ENCODE peak calls at places on chromosomes 6 and 20, in four cellular contexts. L is breast epithelium, O is AG04450, K is coronary artery. W is an unnamed sample.

GRCh38 chr6:17311595-17312311 is 30.6 kb downstream of the RBM24 start:
- DNase-seq in L (no peak), O (no peak), K (no peak), W (no peak)

GRCh38 chr6:149823013-149823412 is 41.1 kb downstream of the LRP11 start:
- DNase-seq in L (no peak), O (no peak), K (no peak), W (no peak)

GRCh38 chr20:50014570-50015562 is 32.1 kb downstream of the SNAI1 start:
- DNase-seq in L (no peak), O (no peak), K (no peak), W (no peak)

GRCh38 chr6:109523478-109523877 is 40.5 kb upstream of the ZBTB24 start:
- DNase-seq in L (no peak), O (no peak), K (no peak), W (no peak)

GRCh38 chr6:133977983-133978895 is 25.2 kb downstream of the TBPL1 start:
- DNase-seq in L (no peak), O (peak; percentile 34), K (no peak), W (peak; percentile 70)

GRCh38 chr20:57785720-57786119 is 75.9 kb upstream of the PMEPA1 start:
- DNase-seq in L (no peak), O (no peak), K (no peak), W (no peak)

GRCh38 chr6:131451330-131452195 is 121.5 kb upstream of the ARG1 start:
- DNase-seq in L (no peak), O (no peak), K (no peak), W (no peak)

GRCh38 chr20:51491393-51491792 is 51.1 kb downstream of the NFATC2 start:
- DNase-seq in L (no peak), O (no peak), K (peak; percentile 60), W (no peak)

GRCh38 chr6:157669747-157670216 is 153.3 kb upstream of the SNX9 start:
- DNase-seq in L (peak; percentile 71), O (peak; percentile 37), K (peak; percentile 89), W (no peak)

GRCh38 chr6:149037026-149037734 is 280.3 kb upstream of the TAB2 start:
- DNase-seq in L (no peak), O (peak; percentile 81), K (no peak), W (peak; percentile 70)

GRCh38 chr20:53808733-53809132 is 215.1 kb upstream of the ZNF217 start:
- DNase-seq in L (no peak), O (no peak), K (no peak), W (no peak)

GRCh38 chr20:2006452-2007381 is 12.9 kb upstream of the PDYN start:
- DNase-seq in L (no peak), O (peak; percentile 1), K (peak; percentile 26), W (peak; percentile 5)

GRCh38 chr20:24443436-24443835 is 26.0 kb upstream of the SYNDIG1 start:
- DNase-seq in L (no peak), O (no peak), K (no peak), W (no peak)

GRCh38 chr20:62727584-62728027 is 19.0 kb downstream of the NTSR1 start:
- DNase-seq in L (no peak), O (no peak), K (no peak), W (no peak)

GRCh38 chr6:53831081-53831839 is 36.5 kb downstream of the LRRC1 start:
- DNase-seq in L (no peak), O (no peak), K (no peak), W (no peak)

GRCh38 chr6:121597654-121598053 is 162.2 kb downstream of the GJA1 start:
- DNase-seq in L (no peak), O (no peak), K (no peak), W (no peak)

GRCh38 chr20:45343445-45343866 is 4.8 kb downstream of the SDC4 start:
- DNase-seq in L (no peak), O (no peak), K (no peak), W (no peak)

GRCh38 chr6:134003542-134003951 is 48.9 kb downstream of the SLC2A12 start:
- DNase-seq in L (no peak), O (no peak), K (no peak), W (no peak)

GRCh38 chr6:159126590-159126989 is 42.6 kb upstream of the FNDC1 start:
- DNase-seq in L (no peak), O (no peak), K (no peak), W (no peak)

GRCh38 chr6:56652231-56652630 is 9.5 kb upstream of the DST start:
- DNase-seq in L (no peak), O (no peak), K (no peak), W (no peak)

GRCh38 chr6:41767112-41767946 is 12.4 kb downstream of the FRS3 start:
- DNase-seq in L (peak; percentile 78), O (peak; percentile 55), K (no peak), W (peak; percentile 69)

GRCh38 chr20:43931976-43932375 is 17.3 kb downstream of the TOX2 start:
- DNase-seq in L (no peak), O (no peak), K (no peak), W (no peak)

GRCh38 chr6:13015379-13015681 is 298.8 kb downstream of the PHACTR1 start:
- DNase-seq in L (no peak), O (no peak), K (no peak), W (no peak)

GRCh38 chr6:47047479-47048411 is 5.6 kb upstream of the ADGRF1 start:
- DNase-seq in L (no peak), O (peak; percentile 18), K (no peak), W (peak; percentile 87)

GRCh38 chr6:123655520-123656306 is 19.0 kb upstream of the TRDN start:
- DNase-seq in L (no peak), O (no peak), K (no peak), W (no peak)

GRCh38 chr20:22805219-22805618 is 220.8 kb upstream of the FOXA2 start:
- DNase-seq in L (peak; percentile 71), O (peak; percentile 4), K (no peak), W (no peak)

GRCh38 chr6:1379026-1379809 is 10.2 kb upstream of the FOXF2 start:
- DNase-seq in L (no peak), O (no peak), K (peak; percentile 62), W (no peak)

GRCh38 chr6:84449220-84449619 is 221.8 kb upstream of the CEP162 start:
- DNase-seq in L (no peak), O (no peak), K (no peak), W (peak; percentile 14)

GRCh38 chr6:138206862-138207261 is 11.4 kb downstream of the PBOV1 start:
- DNase-seq in L (no peak), O (no peak), K (no peak), W (no peak)

GRCh38 chr6:44635486-44635885 is 248.0 kb downstream of the CDC5L start:
- DNase-seq in L (no peak), O (no peak), K (no peak), W (no peak)

GRCh38 chr6:44629636-44630035 is 242.1 kb downstream of the CDC5L start:
- DNase-seq in L (no peak), O (no peak), K (no peak), W (no peak)

GRCh38 chr6:44634321-44634720 is 246.8 kb downstream of the CDC5L start:
- DNase-seq in L (no peak), O (no peak), K (no peak), W (no peak)

GRCh38 chr6:44630125-44631028 is 242.9 kb downstream of the CDC5L start:
- DNase-seq in L (no peak), O (peak; percentile 23), K (no peak), W (no peak)

GRCh38 chr6:44631968-44632367 is 244.5 kb downstream of the CDC5L start:
- DNase-seq in L (no peak), O (no peak), K (no peak), W (no peak)
- H3K4me3 ChIP-seq in L (no peak overlapping the region), O (no peak overlapping the region), K (no peak overlapping the region), W (no peak overlapping the region)

GRCh38 chr20:48544402-48545333 is 283.1 kb downstream of the PREX1 start:
- DNase-seq in L (no peak), O (no peak), K (no peak), W (peak; percentile 21)
- TF ChIP-seq CTCF in L (no peak), O (no peak), K (no peak), W (no peak)

GRCh38 chr6:165988757-165989456 is 178.7 kb downstream of the TBXT start:
- DNase-seq in L (no peak), O (no peak), K (no peak), W (no peak)
- H3K4me3 ChIP-seq in L (peak overlapping the region; percentile 45), O (peak overlapping the region; percentile 70), K (peak overlapping the region; percentile 78), W (no peak overlapping the region)

GRCh38 chr20:38791940-38792339 is 13.6 kb upstream of the PPP1R16B start:
- DNase-seq in L (no peak), O (no peak), K (peak; percentile 4), W (no peak)

GRCh38 chr20:38789503-38790209 is 15.8 kb upstream of the PPP1R16B start:
- DNase-seq in L (no peak), O (no peak), K (no peak), W (no peak)

GRCh38 chr20:38791291-38791690 is 14.2 kb upstream of the PPP1R16B start:
- DNase-seq in L (no peak), O (no peak), K (no peak), W (no peak)

GRCh38 chr20:38787870-38788269 is 17.6 kb upstream of the PPP1R16B start:
- DNase-seq in L (no peak), O (no peak), K (no peak), W (no peak)

GRCh38 chr20:38790210-38791053 is 15.1 kb upstream of the PPP1R16B start:
- DNase-seq in L (no peak), O (no peak), K (no peak), W (peak; percentile 14)
- TF ChIP-seq CTCF in L (peak; percentile 28), O (peak; percentile 22), K (peak; percentile 49), W (peak; percentile 64)

DNA sequence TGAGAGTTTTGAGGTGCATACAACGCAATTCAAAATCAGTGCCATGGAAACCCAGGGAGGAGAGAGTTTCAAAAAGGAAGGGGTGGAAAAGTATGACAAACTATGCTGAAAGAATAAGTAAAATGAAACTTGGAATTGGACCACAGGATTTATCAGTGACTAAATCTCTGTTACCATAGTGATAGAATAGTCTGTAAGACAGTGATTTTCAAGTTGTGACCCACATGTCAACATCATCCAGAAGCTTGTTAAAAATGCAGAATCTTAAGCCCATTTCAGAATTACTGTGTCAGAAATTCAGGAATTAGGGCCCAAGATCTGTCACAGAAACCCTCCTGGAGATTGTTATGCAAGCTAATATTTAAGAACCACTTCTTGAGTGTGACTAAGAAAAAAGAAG is 417.7 kb upstream of the JAG1 start:
- DNase-seq in L (no peak), O (no peak), K (no peak), W (no peak)
- H3K4me3 ChIP-seq in L (no peak overlapping the region), O (no peak overlapping the region), K (no peak overlapping the region), W (no peak overlapping the region)